ENCODE peak calls at places on chromosomes 1 and 21, in five cellular contexts. T, H, I, V and C are unnamed samples.

GRCh38 chr1:209769171-209769904 is 13.5 kb downstream of the TRAF3IP3 start:
- DNase-seq in T (no peak), H (peak), I (no peak), V (peak), C (no peak)

GRCh38 chr1:85940621-85941306 is 215.8 kb downstream of the COL24A1 start:
- DNase-seq in T (no peak), H (no peak), I (no peak), V (no peak), C (no peak)

GRCh38 chr1:150235436-150235851 is 468 bp downstream of the ANP32E start:
- DNase-seq in T (peak), H (peak), I (no peak), V (no peak), C (no peak)

GRCh38 chr1:96865731-96866684 is 144.4 kb downstream of the PTBP2 start:
- DNase-seq in T (no peak), H (no peak), I (no peak), V (no peak), C (no peak)

GRCh38 chr1:175338447-175339135 is 146.0 kb upstream of the KIAA0040 start:
- DNase-seq in T (peak), H (peak), I (peak), V (no peak), C (peak)

GRCh38 chr1:247113094-247113497 is 8.9 kb upstream of the ZNF669 start:
- DNase-seq in T (no peak), H (peak), I (peak), V (no peak), C (no peak)

GRCh38 chr1:110055493-110056283 is 14.8 kb downstream of the ALX3 start:
- DNase-seq in T (no peak), H (no peak), I (no peak), V (no peak), C (no peak)

GRCh38 chr1:112717263-112717662 is 2.1 kb upstream of the PPM1J start:
- DNase-seq in T (no peak), H (no peak), I (no peak), V (no peak), C (no peak)

GRCh38 chr1:3663999-3664699 is 11.8 kb downstream of the TP73 start:
- DNase-seq in T (no peak), H (no peak), I (no peak), V (no peak), C (no peak)

GRCh38 chr1:6002714-6003501 is 10.7 kb upstream of the NPHP4 start:
- DNase-seq in T (no peak), H (peak), I (peak), V (no peak), C (no peak)

GRCh38 chr21:43827015-43827611 is 37.7 kb downstream of the RRP1 start:
- DNase-seq in T (no peak), H (no peak), I (no peak), V (no peak), C (no peak)

GRCh38 chr1:183472488-183473285 is at the start of gene SMG7:
- DNase-seq in T (peak), H (no peak), I (no peak), V (no peak), C (peak)

GRCh38 chr1:83922431-83922830 is 76.5 kb downstream of the TTLL7 start:
- DNase-seq in T (no peak), H (no peak), I (no peak), V (no peak), C (no peak)

GRCh38 chr1:27602510-27603319 is 1.2 kb downstream of the AHDC1 start:
- DNase-seq in T (peak), H (peak), I (no peak), V (no peak), C (peak)
- TF ChIP-seq FOXM1 in T (no peak), H (no peak), I (no peak), V (no peak), C (no peak)

GRCh38 chr1:47460456-47460855 is 22.6 kb downstream of the FOXD2 start:
- DNase-seq in T (no peak), H (no peak), I (no peak), V (no peak), C (no peak)

GRCh38 chr1:47460040-47460439 is 22.2 kb downstream of the FOXD2 start:
- DNase-seq in T (no peak), H (no peak), I (no peak), V (no peak), C (no peak)

GRCh38 chr1:47456250-47456649 is 18.4 kb downstream of the FOXD2 start:
- DNase-seq in T (no peak), H (no peak), I (no peak), V (no peak), C (no peak)

GRCh38 chr1:47459263-47459788 is 21.5 kb downstream of the FOXD2 start:
- DNase-seq in T (no peak), H (no peak), I (no peak), V (no peak), C (no peak)
- TF ChIP-seq FOXM1 in T (no peak), H (no peak), I (no peak), V (no peak), C (no peak)

GRCh38 chr21:25813917-25814316 is 79.1 kb downstream of the GABPA start:
- DNase-seq in T (no peak), H (no peak), I (no peak), V (no peak), C (no peak)

GRCh38 chr21:25822981-25823380 is 88.2 kb downstream of the GABPA start:
- DNase-seq in T (no peak), H (no peak), I (no peak), V (no peak), C (no peak)

GRCh38 chr21:25818156-25818950 is 83.6 kb downstream of the GABPA start:
- DNase-seq in T (no peak), H (no peak), I (no peak), V (no peak), C (no peak)
- TF ChIP-seq FOXM1 in T (no peak), H (no peak), I (no peak), V (no peak), C (no peak)

GRCh38 chr1:43659384-43659783 is 9.4 kb downstream of the KDM4A start:
- DNase-seq in T (no peak), H (no peak), I (no peak), V (no peak), C (no peak)
- TF ChIP-seq FOXM1 in T (no peak), H (no peak), I (no peak), V (no peak), C (no peak)

DNA sequence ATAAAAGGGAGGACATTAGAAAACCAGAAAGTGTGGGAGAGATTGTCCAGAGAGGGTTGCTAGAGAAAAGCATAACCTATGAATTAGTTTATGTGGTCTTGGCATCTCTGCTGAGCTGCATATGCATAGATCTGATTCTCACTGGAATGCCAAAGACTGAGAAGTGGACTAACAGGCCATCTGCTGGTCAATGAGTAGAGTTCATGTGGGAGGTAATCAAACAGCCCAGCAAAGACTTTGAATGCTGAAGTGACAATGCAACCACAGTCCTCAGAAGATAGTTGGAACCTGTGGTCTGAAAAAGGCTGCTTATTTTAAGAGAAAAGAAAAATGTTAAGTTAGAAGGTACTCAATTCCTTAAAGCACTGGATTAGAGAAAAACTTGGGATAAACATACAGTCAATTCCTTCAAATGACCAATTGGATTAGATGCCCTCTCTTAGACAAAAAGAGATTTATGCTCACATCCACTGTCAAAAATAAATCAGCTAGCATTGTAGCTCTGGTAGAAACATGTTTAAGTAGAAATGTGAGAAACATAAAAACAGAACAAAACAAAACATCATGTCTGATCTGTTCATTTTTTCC is 382.8 kb downstream of the AMY1C start:
- DNase-seq in T (no peak), H (peak), I (peak), V (no peak), C (peak)
- TF ChIP-seq FOXM1 in T (no peak), H (no peak), I (no peak), V (no peak), C (no peak)